ENCODE peak calls at places on chromosomes 3 and 15, in seven cellular contexts. J, A, L, S, O, V and P are unnamed samples.

GRCh38 chr15:89899303-89899946 is 5.6 kb upstream of the AP3S2 start:
- DNase-seq in S (no peak), V (no peak), L (no peak), A (no peak), J (no peak), O (no peak), P (no peak)

GRCh38 chr3:185460719-185461350 is 38.0 kb downstream of the TMEM41A start:
- DNase-seq in O (no peak), S (peak; percentile 34), A (peak; percentile 63), J (no peak), L (no peak), V (no peak), P (no peak)

GRCh38 chr3:58991623-58992022 is 58.2 kb downstream of the CFAP20DC start:
- DNase-seq in L (no peak), A (peak; percentile 11), O (no peak), J (no peak), V (no peak), S (no peak), P (no peak)

GRCh38 chr15:51004103-51004536 is 90.6 kb downstream of the TNFAIP8L3 start:
- DNase-seq in A (peak; percentile 70), O (no peak), S (peak; percentile 57), L (no peak), J (no peak), V (no peak), P (no peak)

GRCh38 chr3:27311400-27311799 is 57.8 kb downstream of the NEK10 start:
- DNase-seq in L (no peak), O (no peak), V (no peak), J (no peak), A (peak; percentile 10), S (peak; percentile 96), P (no peak)

GRCh38 chr3:72907131-72907697 is 19.4 kb downstream of the GXYLT2 start:
- DNase-seq in O (no peak), J (no peak), A (no peak), S (peak; percentile 72), L (no peak), V (no peak), P (no peak)

GRCh38 chr15:48634934-48635333 is 10.6 kb downstream of the FBN1 start:
- DNase-seq in O (no peak), A (no peak), L (no peak), V (no peak), J (no peak), S (peak; percentile 76), P (no peak)

GRCh38 chr3:53181528-53181927 is 20.5 kb downstream of the PRKCD start:
- DNase-seq in O (no peak), L (no peak), A (no peak), V (no peak), S (no peak), J (no peak), P (no peak)

DNA sequence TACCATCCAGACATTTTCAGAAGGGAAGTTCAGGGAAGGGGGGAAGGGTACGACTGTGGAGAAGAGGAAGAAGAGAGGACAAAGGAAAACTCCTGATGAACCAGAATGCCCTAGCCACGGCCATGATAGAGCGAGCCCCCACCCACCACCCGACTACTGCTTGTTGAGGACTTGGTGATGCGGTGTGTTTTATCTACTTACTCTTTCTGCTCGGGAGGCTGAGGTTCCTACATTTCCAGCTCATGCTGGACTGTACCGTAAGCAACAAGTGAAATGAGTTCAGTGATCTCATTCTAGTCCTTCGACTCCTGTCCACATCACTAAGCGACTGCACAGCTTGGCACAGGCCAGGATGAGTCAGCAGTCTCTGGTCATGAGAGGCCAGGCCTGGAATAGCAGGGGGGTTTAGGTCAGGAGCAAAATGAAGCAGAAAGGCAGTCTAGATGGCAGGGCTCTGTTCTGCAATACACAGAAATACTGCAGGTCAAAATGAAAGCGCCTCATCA is 330.9 kb downstream of the TIGIT start:
- DNase-seq in O (peak; percentile 65), V (peak; percentile 98), J (peak; percentile 89), L (no peak), S (peak; percentile 99), A (no peak), P (peak; percentile 89)
- H3K4me3 ChIP-seq in O (peak overlapping the region; percentile 4), V (peak overlapping the region; percentile 56), J (peak overlapping the region; percentile 42), L (no peak overlapping the region), S (peak overlapping the region; percentile 62), A (no peak overlapping the region), P (peak overlapping the region; percentile 64)

GRCh38 chr3:120780977-120781376 is 38.4 kb downstream of the GTF2E1 start:
- DNase-seq in V (peak; percentile 62), L (no peak), A (no peak), J (no peak), O (peak; percentile 27), S (peak; percentile 93), P (no peak)
- H3K27me3 ChIP-seq in V (no peaks in the 10 kb centered on the region), L (no peaks in the 10 kb centered on the region), A (no peaks in the 10 kb centered on the region), J (no peaks in the 10 kb centered on the region), O (no peaks in the 10 kb centered on the region), S (no peaks in the 10 kb centered on the region), P (no peaks in the 10 kb centered on the region)

DNA sequence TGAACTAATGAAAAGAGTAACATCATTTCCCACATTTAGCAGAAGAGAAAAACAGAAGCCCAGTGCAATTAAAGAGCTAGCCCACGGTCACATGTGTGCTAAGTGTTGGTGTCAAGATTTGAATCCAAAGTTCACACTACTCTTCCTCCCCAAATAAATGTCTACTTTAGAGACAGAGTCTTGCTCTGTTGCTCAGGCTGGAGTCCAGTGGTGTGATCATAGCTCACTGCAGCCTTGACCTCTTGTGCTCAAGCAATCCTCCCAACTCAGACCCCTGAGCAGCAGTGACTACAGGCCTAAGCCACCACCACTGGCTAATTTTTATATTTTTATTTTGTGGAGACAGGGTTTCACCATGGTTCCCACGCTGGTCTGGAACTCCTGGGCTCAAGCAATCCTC is 4.8 kb downstream of the OSBPL10 start:
- DNase-seq in A (no peak), J (no peak), L (no peak), O (no peak), V (no peak), S (no peak), P (no peak)
- H3K4me3 ChIP-seq in A (no peak overlapping the region), J (no peak overlapping the region), L (no peak overlapping the region), O (no peak overlapping the region), V (no peak overlapping the region), S (no peak overlapping the region), P (no peak overlapping the region)

GRCh38 chr3:8499181-8499611 is 2.4 kb upstream of the LMCD1 start:
- DNase-seq in A (peak; percentile 79), S (no peak), O (peak; percentile 50), L (no peak), V (no peak), J (no peak), P (peak; percentile 65)

GRCh38 chr3:8500208-8500961 is 1.2 kb upstream of the LMCD1 start:
- DNase-seq in S (peak; percentile 81), A (peak; percentile 52), J (no peak), O (peak; percentile 44), L (no peak), V (no peak), P (peak; percentile 46)

GRCh38 chr3:8500966-8501365 is 657 bp upstream of the LMCD1 start:
- DNase-seq in A (no peak), S (no peak), O (no peak), V (no peak), L (no peak), J (no peak), P (no peak)

GRCh38 chr3:8503461-8503860 is 1.8 kb downstream of the LMCD1 start:
- DNase-seq in J (no peak), L (no peak), O (no peak), V (no peak), S (no peak), A (no peak), P (no peak)

DNA sequence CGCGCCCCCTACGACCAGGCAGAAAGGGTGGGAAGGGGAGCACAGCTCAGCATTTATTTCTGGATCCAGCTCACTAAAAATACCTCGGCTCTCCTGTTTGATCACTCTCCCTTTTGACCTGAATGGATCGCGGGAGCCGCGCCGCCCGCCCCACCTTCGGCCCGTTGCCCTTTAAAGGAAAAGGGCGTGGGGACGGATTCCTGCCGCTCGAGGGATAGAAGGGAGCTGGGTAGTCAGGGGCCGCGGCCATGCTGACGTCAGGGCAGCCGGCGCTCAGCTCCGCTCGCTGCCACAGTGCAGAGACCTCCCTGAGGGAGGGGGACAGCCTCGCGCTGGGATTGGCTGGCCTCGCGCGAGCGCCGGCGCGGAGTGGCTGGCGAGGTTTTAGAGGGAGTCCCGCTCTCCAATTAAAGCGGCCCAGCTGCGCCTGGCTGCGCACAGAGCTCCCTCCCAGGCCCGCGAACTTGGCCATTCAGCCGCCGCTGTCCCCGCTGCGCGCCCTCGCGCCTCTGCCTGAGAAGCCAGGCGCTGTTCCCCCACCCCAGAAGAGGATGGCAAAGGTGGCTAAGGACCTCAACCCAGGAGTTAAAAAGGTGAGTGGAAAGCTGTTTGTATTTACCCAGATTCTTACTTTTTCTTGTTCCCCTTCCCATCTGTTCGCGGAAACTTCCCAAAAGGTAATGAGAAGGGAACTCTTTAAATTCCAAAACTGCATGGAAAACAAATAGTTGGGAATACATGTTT is at the start of gene LMCD1:
- DNase-seq in V (peak; percentile 99), A (peak; percentile 97), O (peak; percentile 96), J (peak; percentile 97), L (peak; percentile 85), S (peak; percentile 95), P (peak; percentile 96)
- H3K27me3 ChIP-seq in V (no peaks in the 10 kb centered on the region), A (no peaks in the 10 kb centered on the region), O (no peaks in the 10 kb centered on the region), J (no peaks in the 10 kb centered on the region), L (no peaks in the 10 kb centered on the region), S (no peaks in the 10 kb centered on the region), P (no peaks in the 10 kb centered on the region)

DNA sequence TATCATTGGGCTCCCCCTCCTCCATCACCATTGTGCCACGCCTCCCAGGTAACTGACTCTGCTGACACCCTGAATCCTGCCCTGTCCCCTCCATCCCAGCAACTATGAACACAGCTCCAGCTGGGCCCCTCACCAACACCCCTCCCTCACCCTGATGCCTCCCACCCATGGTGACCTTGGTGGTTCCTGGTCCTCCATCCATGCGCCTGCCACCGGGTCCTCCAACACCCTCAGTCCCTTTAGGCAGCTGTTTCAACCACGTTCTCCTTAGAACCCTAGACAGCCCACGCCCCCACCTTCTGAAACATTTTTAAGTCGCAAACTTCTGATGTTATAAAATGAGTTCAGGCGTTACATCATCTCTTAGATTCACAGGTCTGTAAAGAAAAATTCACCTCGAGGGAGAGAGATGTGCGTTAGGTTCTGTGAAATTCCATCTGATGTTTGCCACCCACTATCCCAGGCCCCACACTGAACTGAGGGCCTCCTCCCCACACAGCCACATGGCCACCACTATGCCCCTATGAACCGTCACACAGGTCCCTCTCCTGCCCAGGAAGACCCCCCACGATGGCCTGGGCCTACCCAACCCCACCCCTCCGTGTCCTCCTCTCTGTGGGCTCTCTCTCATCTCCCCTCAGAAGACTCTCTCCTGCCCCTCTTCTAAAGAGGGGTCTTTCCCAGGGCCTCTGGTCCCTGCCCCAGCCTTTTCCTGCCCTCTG is 29.8 kb downstream of the PCSK6 start:
- DNase-seq in A (no peak), V (no peak), S (no peak), J (no peak), O (no peak), L (no peak), P (peak; percentile 0)
- H3K4me3 ChIP-seq in A (no peak overlapping the region), V (no peak overlapping the region), S (no peak overlapping the region), J (no peak overlapping the region), O (no peak overlapping the region), L (no peak overlapping the region), P (no peak overlapping the region)

DNA sequence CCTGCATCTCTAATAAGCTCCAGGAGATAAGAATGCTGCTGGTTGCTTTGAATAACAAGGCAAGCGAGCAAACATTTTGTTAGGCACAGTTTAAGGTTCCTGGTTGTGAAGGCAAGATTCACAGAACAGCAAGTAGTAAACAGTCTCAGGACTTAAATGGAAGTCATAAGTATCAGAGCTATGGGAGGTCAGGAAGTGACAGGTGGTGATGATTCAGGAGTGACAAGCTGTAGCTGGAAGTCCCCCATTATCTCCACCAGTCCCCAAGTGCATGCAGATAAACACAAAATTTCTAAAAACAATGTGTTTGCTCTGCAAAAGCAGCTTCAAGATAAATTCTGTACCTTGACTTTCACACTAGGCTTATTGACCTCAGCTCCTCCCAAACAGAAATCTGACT is 3.3 kb downstream of the FETUB start:
- DNase-seq in L (no peak), A (peak; percentile 30), S (no peak), J (no peak), V (no peak), O (no peak), P (no peak)
- H3K27me3 ChIP-seq in L (peaks cover 16% of the 10 kb centered on the region), A (no peaks in the 10 kb centered on the region), S (peaks cover 17% of the 10 kb centered on the region), J (no peaks in the 10 kb centered on the region), V (peaks cover 5% of the 10 kb centered on the region), O (no peaks in the 10 kb centered on the region), P (no peaks in the 10 kb centered on the region)

GRCh38 chr3:172142074-172143059 is 103.0 kb downstream of the FNDC3B start:
- DNase-seq in A (no peak), L (no peak), S (peak; percentile 91), V (no peak), J (no peak), O (no peak), P (no peak)
- H3K4me3 ChIP-seq in A (no peak overlapping the region), L (no peak overlapping the region), S (no peak overlapping the region), V (no peak overlapping the region), J (no peak overlapping the region), O (no peak overlapping the region), P (no peak overlapping the region)